ENCODE peak calls at places on chromosomes 12 and 14, in eight cellular contexts. One of them, this sample, is unnamed.

GRCh38 chr14:68964300-68965093 is 14.6 kb downstream of the ACTN1 start:
- DNase-seq in heart left ventricle: no peak
- DNase-seq in A673: no peak
- DNase-seq in kidney epithelial cell: no peak
- DNase-seq in CD8-positive, alpha-beta memory T cell: no peak
- DNase-seq in C1 segment of cervical spinal cord: no peak
- DNase-seq in fibroblast of pulmonary artery: no peak
- DNase-seq in hippocampal formation: no peak
- DNase-seq in this sample: no peak

GRCh38 chr14:103143535-103143934 is 20.3 kb downstream of the TNFAIP2 start:
- DNase-seq in heart left ventricle: no peak
- DNase-seq in A673: no peak
- DNase-seq in kidney epithelial cell: no peak
- DNase-seq in CD8-positive, alpha-beta memory T cell: no peak
- DNase-seq in C1 segment of cervical spinal cord: no peak
- DNase-seq in fibroblast of pulmonary artery: peak; percentile 63
- DNase-seq in hippocampal formation: no peak
- DNase-seq in this sample: no peak

GRCh38 chr12:57836442-57837375 is 9.8 kb downstream of the CTDSP2 start:
- DNase-seq in heart left ventricle: peak; percentile 91
- DNase-seq in A673: peak; percentile 95
- DNase-seq in kidney epithelial cell: no peak
- DNase-seq in CD8-positive, alpha-beta memory T cell: no peak
- DNase-seq in C1 segment of cervical spinal cord: peak; percentile 66
- DNase-seq in fibroblast of pulmonary artery: peak; percentile 94
- DNase-seq in hippocampal formation: peak; percentile 30
- DNase-seq in this sample: no peak

GRCh38 chr12:48175613-48176416 is 7.6 kb upstream of the CCDC184 start:
- DNase-seq in heart left ventricle: no peak
- DNase-seq in A673: no peak
- DNase-seq in kidney epithelial cell: no peak
- DNase-seq in CD8-positive, alpha-beta memory T cell: no peak
- DNase-seq in C1 segment of cervical spinal cord: no peak
- DNase-seq in fibroblast of pulmonary artery: no peak
- DNase-seq in hippocampal formation: no peak
- DNase-seq in this sample: no peak

GRCh38 chr14:59969319-59969718 is 49.4 kb downstream of the LRRC9 start:
- DNase-seq in heart left ventricle: no peak
- DNase-seq in A673: no peak
- DNase-seq in kidney epithelial cell: no peak
- DNase-seq in CD8-positive, alpha-beta memory T cell: no peak
- DNase-seq in C1 segment of cervical spinal cord: no peak
- DNase-seq in fibroblast of pulmonary artery: peak; percentile 8
- DNase-seq in hippocampal formation: no peak
- DNase-seq in this sample: no peak

GRCh38 chr14:89866458-89866857 is 88.1 kb downstream of the EFCAB11 start:
- DNase-seq in heart left ventricle: no peak
- DNase-seq in A673: no peak
- DNase-seq in kidney epithelial cell: no peak
- DNase-seq in CD8-positive, alpha-beta memory T cell: no peak
- DNase-seq in C1 segment of cervical spinal cord: no peak
- DNase-seq in fibroblast of pulmonary artery: no peak
- DNase-seq in hippocampal formation: no peak
- DNase-seq in this sample: no peak

GRCh38 chr12:100404769-100405407 is 48.0 kb downstream of the SLC17A8 start:
- DNase-seq in heart left ventricle: no peak
- DNase-seq in A673: peak; percentile 66
- DNase-seq in kidney epithelial cell: no peak
- DNase-seq in CD8-positive, alpha-beta memory T cell: no peak
- DNase-seq in C1 segment of cervical spinal cord: no peak
- DNase-seq in fibroblast of pulmonary artery: peak; percentile 54
- DNase-seq in hippocampal formation: no peak
- DNase-seq in this sample: no peak

GRCh38 chr12:39835517-39836489 is 216.2 kb upstream of the ABCD2 start:
- DNase-seq in heart left ventricle: no peak
- DNase-seq in A673: no peak
- DNase-seq in kidney epithelial cell: no peak
- DNase-seq in CD8-positive, alpha-beta memory T cell: no peak
- DNase-seq in C1 segment of cervical spinal cord: no peak
- DNase-seq in fibroblast of pulmonary artery: no peak
- DNase-seq in hippocampal formation: no peak
- DNase-seq in this sample: no peak

GRCh38 chr12:103640831-103641230 is 53.8 kb downstream of the STAB2 start:
- DNase-seq in heart left ventricle: no peak
- DNase-seq in A673: no peak
- DNase-seq in kidney epithelial cell: no peak
- DNase-seq in CD8-positive, alpha-beta memory T cell: no peak
- DNase-seq in C1 segment of cervical spinal cord: no peak
- DNase-seq in fibroblast of pulmonary artery: no peak
- DNase-seq in hippocampal formation: no peak
- DNase-seq in this sample: no peak

GRCh38 chr12:96368233-96368632 is 32.0 kb downstream of the CDK17 start:
- DNase-seq in heart left ventricle: no peak
- DNase-seq in A673: no peak
- DNase-seq in kidney epithelial cell: no peak
- DNase-seq in CD8-positive, alpha-beta memory T cell: no peak
- DNase-seq in C1 segment of cervical spinal cord: peak; percentile 42
- DNase-seq in fibroblast of pulmonary artery: no peak
- DNase-seq in hippocampal formation: peak; percentile 49
- DNase-seq in this sample: no peak

GRCh38 chr12:5964913-5965900 is 20.1 kb upstream of the ANO2 start:
- DNase-seq in heart left ventricle: no peak
- DNase-seq in A673: peak; percentile 91
- DNase-seq in kidney epithelial cell: no peak
- DNase-seq in CD8-positive, alpha-beta memory T cell: no peak
- DNase-seq in C1 segment of cervical spinal cord: no peak
- DNase-seq in fibroblast of pulmonary artery: no peak
- DNase-seq in hippocampal formation: no peak
- DNase-seq in this sample: no peak

GRCh38 chr14:93036652-93037341 is 78.9 kb downstream of the ITPK1 start:
- DNase-seq in heart left ventricle: no peak
- DNase-seq in A673: no peak
- DNase-seq in kidney epithelial cell: no peak
- DNase-seq in CD8-positive, alpha-beta memory T cell: no peak
- DNase-seq in C1 segment of cervical spinal cord: peak; percentile 94
- DNase-seq in fibroblast of pulmonary artery: peak; percentile 89
- DNase-seq in hippocampal formation: peak; percentile 93
- DNase-seq in this sample: no peak

GRCh38 chr12:54558311-54558710 is 8.9 kb downstream of the PDE1B start:
- DNase-seq in heart left ventricle: no peak
- DNase-seq in A673: no peak
- DNase-seq in kidney epithelial cell: no peak
- DNase-seq in CD8-positive, alpha-beta memory T cell: no peak
- DNase-seq in C1 segment of cervical spinal cord: no peak
- DNase-seq in fibroblast of pulmonary artery: no peak
- DNase-seq in hippocampal formation: no peak
- DNase-seq in this sample: no peak

GRCh38 chr12:54588110-54588831 is at the start of gene PPP1R1A:
- DNase-seq in heart left ventricle: peak; percentile 20
- DNase-seq in A673: peak; percentile 55
- DNase-seq in kidney epithelial cell: no peak
- DNase-seq in CD8-positive, alpha-beta memory T cell: no peak
- DNase-seq in C1 segment of cervical spinal cord: no peak
- DNase-seq in fibroblast of pulmonary artery: no peak
- DNase-seq in hippocampal formation: peak; percentile 31
- DNase-seq in this sample: no peak

GRCh38 chr12:4117386-4118016 is 156.1 kb upstream of the CCND2 start:
- DNase-seq in heart left ventricle: no peak
- DNase-seq in A673: no peak
- DNase-seq in kidney epithelial cell: no peak
- DNase-seq in CD8-positive, alpha-beta memory T cell: no peak
- DNase-seq in C1 segment of cervical spinal cord: no peak
- DNase-seq in fibroblast of pulmonary artery: no peak
- DNase-seq in hippocampal formation: no peak
- DNase-seq in this sample: no peak

GRCh38 chr12:113860950-113861349 is 105.2 kb downstream of the RBM19 start:
- DNase-seq in heart left ventricle: no peak
- DNase-seq in A673: no peak
- DNase-seq in kidney epithelial cell: peak; percentile 62
- DNase-seq in CD8-positive, alpha-beta memory T cell: no peak
- DNase-seq in C1 segment of cervical spinal cord: no peak
- DNase-seq in fibroblast of pulmonary artery: peak; percentile 97
- DNase-seq in hippocampal formation: no peak
- DNase-seq in this sample: no peak

GRCh38 chr14:68549966-68550705 is 242.7 kb downstream of the ZFP36L1 start:
- DNase-seq in heart left ventricle: no peak
- DNase-seq in A673: peak; percentile 40
- DNase-seq in kidney epithelial cell: no peak
- DNase-seq in CD8-positive, alpha-beta memory T cell: no peak
- DNase-seq in C1 segment of cervical spinal cord: no peak
- DNase-seq in fibroblast of pulmonary artery: peak; percentile 79
- DNase-seq in hippocampal formation: no peak
- DNase-seq in this sample: no peak

GRCh38 chr14:65255583-65256443 is 153.5 kb upstream of the MAX start:
- DNase-seq in heart left ventricle: no peak
- DNase-seq in A673: no peak
- DNase-seq in kidney epithelial cell: no peak
- DNase-seq in CD8-positive, alpha-beta memory T cell: no peak
- DNase-seq in C1 segment of cervical spinal cord: no peak
- DNase-seq in fibroblast of pulmonary artery: peak; percentile 38
- DNase-seq in hippocampal formation: no peak
- DNase-seq in this sample: no peak

GRCh38 chr14:104819361-104819771 is 18.5 kb downstream of the ZBTB42 start:
- DNase-seq in heart left ventricle: peak; percentile 5
- DNase-seq in A673: no peak
- DNase-seq in kidney epithelial cell: no peak
- DNase-seq in CD8-positive, alpha-beta memory T cell: no peak
- DNase-seq in C1 segment of cervical spinal cord: no peak
- DNase-seq in fibroblast of pulmonary artery: no peak
- DNase-seq in hippocampal formation: no peak
- DNase-seq in this sample: no peak

GRCh38 chr12:93229494-93230310 is 148.0 kb upstream of the NUDT4 start:
- DNase-seq in heart left ventricle: no peak
- DNase-seq in A673: peak; percentile 73
- DNase-seq in kidney epithelial cell: peak; percentile 63
- DNase-seq in CD8-positive, alpha-beta memory T cell: no peak
- DNase-seq in C1 segment of cervical spinal cord: no peak
- DNase-seq in fibroblast of pulmonary artery: peak; percentile 90
- DNase-seq in hippocampal formation: no peak
- DNase-seq in this sample: no peak

GRCh38 chr12:56189336-56189917 is at the start of gene SMARCC2:
- DNase-seq in heart left ventricle: peak; percentile 87
- DNase-seq in A673: peak; percentile 95
- DNase-seq in kidney epithelial cell: no peak
- DNase-seq in CD8-positive, alpha-beta memory T cell: peak; percentile 81
- DNase-seq in C1 segment of cervical spinal cord: peak; percentile 70
- DNase-seq in fibroblast of pulmonary artery: peak; percentile 87
- DNase-seq in hippocampal formation: peak; percentile 69
- DNase-seq in this sample: peak; percentile 88

GRCh38 chr14:100523131-100523530 is 64.1 kb downstream of the BEGAIN start:
- DNase-seq in heart left ventricle: no peak
- DNase-seq in A673: no peak
- DNase-seq in kidney epithelial cell: no peak
- DNase-seq in CD8-positive, alpha-beta memory T cell: no peak
- DNase-seq in C1 segment of cervical spinal cord: no peak
- DNase-seq in fibroblast of pulmonary artery: no peak
- DNase-seq in hippocampal formation: no peak
- DNase-seq in this sample: peak; percentile 16

GRCh38 chr14:90487031-90487430 is 90.2 kb downstream of the CALM1 start:
- DNase-seq in heart left ventricle: peak; percentile 51
- DNase-seq in A673: peak; percentile 52
- DNase-seq in kidney epithelial cell: no peak
- DNase-seq in CD8-positive, alpha-beta memory T cell: no peak
- DNase-seq in C1 segment of cervical spinal cord: no peak
- DNase-seq in fibroblast of pulmonary artery: peak; percentile 18
- DNase-seq in hippocampal formation: no peak
- DNase-seq in this sample: no peak

GRCh38 chr14:73591690-73592448 is at the start of gene ACOT4:
- DNase-seq in heart left ventricle: no peak
- DNase-seq in A673: peak; percentile 29
- DNase-seq in kidney epithelial cell: no peak
- DNase-seq in CD8-positive, alpha-beta memory T cell: peak; percentile 23
- DNase-seq in C1 segment of cervical spinal cord: no peak
- DNase-seq in fibroblast of pulmonary artery: peak; percentile 25
- DNase-seq in hippocampal formation: no peak
- DNase-seq in this sample: no peak

This sample was measured in omental fat pad.